ENCODE peak calls at places on chromosomes 3 and 15, in six cellular contexts. C is thoracic aorta, A is hepatocyte, U is right lobe of liver, J is PC-3, I is endothelial cell of umbilical vein. L is an unnamed sample.

GRCh38 chr15:62391565-62392262 is 226.6 kb upstream of the C2CD4B start:
- DNase-seq in C (no peak), A (peak; percentile 83), U (peak; percentile 66), J (peak; percentile 36), I (peak; percentile 31), L (no peak)

GRCh38 chr15:59349715-59350420 is 22.8 kb downstream of the MYO1E start:
- DNase-seq in C (peak; percentile 13), A (peak; percentile 76), U (no peak), J (peak; percentile 88), I (peak; percentile 89), L (peak; percentile 46)

GRCh38 chr15:66044837-66045236 is 175.5 kb downstream of the RAB11A start:
- DNase-seq in C (no peak), A (no peak), U (no peak), J (no peak), I (no peak), L (no peak)

GRCh38 chr3:171412054-171412453 is 48.2 kb downstream of the TNIK start:
- DNase-seq in C (no peak), A (no peak), U (no peak), J (no peak), I (no peak), L (no peak)

GRCh38 chr3:195531683-195532082 is 11.4 kb downstream of the PPP1R2 start:
- DNase-seq in C (no peak), A (no peak), U (no peak), J (no peak), I (no peak), L (no peak)

GRCh38 chr3:169771651-169772529 is 1.3 kb upstream of the MYNN start:
- DNase-seq in C (no peak), A (peak; percentile 87), U (peak; percentile 38), J (peak; percentile 91), I (peak; percentile 95), L (peak; percentile 39)

GRCh38 chr15:75030023-75030413 is 6.6 kb downstream of the PPCDC start:
- DNase-seq in C (peak; percentile 42), A (no peak), U (no peak), J (no peak), I (no peak), L (no peak)

GRCh38 chr3:23519548-23520208 is 286.1 kb upstream of the UBE2E1 start:
- DNase-seq in C (no peak), A (no peak), U (no peak), J (no peak), I (no peak), L (no peak)

GRCh38 chr3:155714295-155714718 is 30.6 kb downstream of the PLCH1 start:
- DNase-seq in C (no peak), A (peak; percentile 13), U (no peak), J (no peak), I (no peak), L (no peak)

DNA sequence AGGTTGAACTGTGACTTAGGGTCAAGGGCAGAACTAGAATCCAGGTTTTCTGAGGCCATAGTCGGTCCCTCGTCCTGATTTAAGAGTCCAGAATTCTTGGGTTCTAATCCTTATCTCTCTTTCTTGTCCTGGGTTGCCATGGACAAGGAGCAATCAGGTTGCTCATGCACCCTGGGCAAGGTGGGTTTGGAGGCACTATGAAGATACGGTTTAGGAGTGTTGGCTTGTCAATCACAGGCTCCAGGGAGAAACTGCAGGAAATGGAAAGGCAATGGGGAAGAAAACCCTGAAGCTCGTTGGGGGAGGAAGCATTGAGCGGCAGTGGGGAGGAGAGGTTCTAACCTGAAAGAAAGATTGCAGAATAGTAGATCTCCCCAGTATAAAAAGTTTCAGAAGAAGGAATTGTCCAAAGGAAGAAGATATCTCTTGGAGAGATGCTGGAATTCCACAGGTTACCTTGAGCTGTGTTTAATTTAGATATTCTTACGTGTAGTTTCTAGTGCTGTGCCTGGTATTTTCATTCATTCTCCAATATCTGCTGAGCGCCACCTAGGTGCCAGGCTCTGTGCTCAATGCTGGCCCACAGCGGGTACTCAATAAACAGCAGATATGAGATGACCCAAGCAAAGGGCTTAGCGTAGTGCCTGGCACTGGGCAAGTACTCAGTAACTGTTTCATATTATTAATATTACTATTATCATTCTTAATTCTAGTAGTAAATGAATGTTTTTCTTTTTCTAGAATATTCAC is 2.0 kb downstream of the ACAN start:
- DNase-seq in C (no peak), A (no peak), U (no peak), J (no peak), I (no peak), L (no peak)
- TF ChIP-seq CTCF in C (no peak), A (no peak), U (no peak), J (peak; percentile 26), I (no peak), L (no peak)

DNA sequence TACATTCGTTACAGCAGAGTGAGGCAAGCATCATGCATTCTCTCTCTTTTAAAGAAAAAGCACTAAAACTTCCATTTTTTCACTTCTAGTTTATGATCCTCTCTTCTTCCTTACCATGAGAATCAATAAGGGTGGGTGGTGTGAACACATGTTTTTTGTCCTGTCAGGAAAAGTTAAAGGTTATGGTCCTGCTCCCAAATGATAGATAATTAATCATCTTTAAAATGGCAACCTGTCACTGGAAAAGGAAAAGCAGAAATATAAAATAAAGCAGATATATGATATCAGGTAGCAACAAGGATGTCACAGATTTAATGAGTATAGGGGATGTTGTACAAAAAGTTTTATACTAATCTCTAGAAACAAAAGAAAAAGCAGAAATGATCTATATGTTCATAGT is 56.4 kb upstream of the PHLDB2 start:
- DNase-seq in C (no peak), A (no peak), U (no peak), J (no peak), I (no peak), L (no peak)
- H3K27ac ChIP-seq in C (peak overlapping the region; percentile 80), A (peak overlapping the region; percentile 89), U (peak overlapping the region; percentile 61), J (peak overlapping the region; percentile 97), I (no peak overlapping the region), L (no peak overlapping the region)

GRCh38 chr3:24663406-24663805 is 168.8 kb upstream of the THRB start:
- DNase-seq in C (no peak), A (no peak), U (no peak), J (no peak), I (no peak), L (no peak)
- TF ChIP-seq CTCF in C (no peak), A (no peak), U (no peak), J (no peak), I (no peak), L (no peak)

GRCh38 chr3:126051234-126051633 is 32.7 kb downstream of the SLC41A3 start:
- DNase-seq in C (no peak), A (no peak), U (no peak), J (no peak), I (no peak), L (no peak)

GRCh38 chr3:126050050-126050392 is 33.9 kb downstream of the SLC41A3 start:
- DNase-seq in C (no peak), A (no peak), U (no peak), J (no peak), I (no peak), L (peak; percentile 16)

GRCh38 chr3:126052196-126053058 is 31.5 kb downstream of the SLC41A3 start:
- DNase-seq in C (no peak), A (no peak), U (no peak), J (no peak), I (no peak), L (peak; percentile 24)

GRCh38 chr3:126050626-126051025 is 33.3 kb downstream of the SLC41A3 start:
- DNase-seq in C (no peak), A (no peak), U (no peak), J (no peak), I (no peak), L (no peak)

DNA sequence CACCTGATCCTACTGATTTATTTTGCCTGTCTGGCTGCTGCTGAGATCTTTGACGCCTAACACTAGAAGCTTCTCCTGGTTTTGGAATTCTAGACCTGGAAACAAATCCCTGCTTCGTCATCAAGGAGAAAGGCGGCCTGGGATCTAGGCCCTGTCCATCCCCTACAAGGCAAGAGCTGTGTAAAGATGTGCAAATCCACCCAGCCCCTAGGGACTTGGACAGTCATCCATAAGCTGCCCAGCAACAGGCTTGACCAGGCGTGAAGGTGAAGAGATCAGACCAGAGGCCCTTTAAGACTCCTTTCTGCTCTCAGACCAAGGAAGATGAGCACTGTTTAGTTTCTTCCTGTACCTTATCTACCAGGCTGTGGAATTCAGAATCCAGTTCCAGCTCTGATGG is 32.2 kb downstream of the SLC41A3 start:
- DNase-seq in C (no peak), A (no peak), U (no peak), J (no peak), I (no peak), L (peak; percentile 23)
- H3K27ac ChIP-seq in C (no peak overlapping the region), A (no peak overlapping the region), U (no peak overlapping the region), J (no peak overlapping the region), I (no peak overlapping the region), L (no peak overlapping the region)

L was measured in lung.